ENCODE peak calls at places on chromosomes 6 and 20, in four cellular contexts. Y, I, N and D are unnamed samples.

GRCh38 chr6:158560787-158561246 is 926 bp downstream of the TMEM181 start:
- DNase-seq in N (no peak), Y (no peak), I (no peak), D (no peak)

GRCh38 chr6:11323666-11324452 is 91.4 kb upstream of the NEDD9 start:
- DNase-seq in Y (no peak), I (no peak), N (no peak), D (no peak)

GRCh38 chr20:46408281-46408731 is 1.9 kb upstream of the ELMO2 start:
- DNase-seq in I (no peak), Y (peak; percentile 59), N (no peak), D (no peak)

GRCh38 chr6:25014375-25014774 is 78.6 kb upstream of the RIPOR2 start:
- DNase-seq in Y (no peak), I (no peak), N (no peak), D (no peak)

GRCh38 chr6:88914885-88915598 is 48.4 kb downstream of the RNGTT start:
- DNase-seq in N (no peak), I (no peak), Y (no peak), D (no peak)

GRCh38 chr6:25279748-25280616 is 808 bp downstream of the CARMIL1 start:
- DNase-seq in N (peak; percentile 57), Y (no peak), I (peak; percentile 10), D (peak; percentile 22)

GRCh38 chr6:90194371-90194841 is 102.2 kb downstream of the BACH2 start:
- DNase-seq in Y (peak; percentile 55), N (no peak), I (no peak), D (no peak)

GRCh38 chr20:44053046-44053445 is 133.9 kb downstream of the JPH2 start:
- DNase-seq in Y (no peak), N (peak; percentile 61), I (no peak), D (no peak)

GRCh38 chr6:31764239-31764638 is 1.8 kb downstream of the SAPCD1 start:
- DNase-seq in I (no peak), N (no peak), Y (no peak), D (no peak)

GRCh38 chr6:19731286-19731685 is 105.9 kb upstream of the ID4 start:
- DNase-seq in N (peak; percentile 64), I (no peak), Y (peak; percentile 92), D (no peak)

GRCh38 chr6:33314943-33315752 is 1.3 kb upstream of the TAPBP start:
- DNase-seq in I (no peak), Y (peak; percentile 52), N (no peak), D (peak; percentile 90)

GRCh38 chr6:16168858-16169257 is 40.0 kb downstream of the MYLIP start:
- DNase-seq in I (no peak), Y (peak; percentile 27), N (no peak), D (peak; percentile 13)

GRCh38 chr6:126100386-126100785 is 114.0 kb downstream of the TRMT11 start:
- DNase-seq in I (no peak), Y (peak; percentile 29), N (no peak), D (no peak)

GRCh38 chr6:162829013-162829742 is 101.4 kb downstream of the PACRG start:
- DNase-seq in I (no peak), Y (no peak), N (no peak), D (no peak)